ENCODE peak calls at places on chromosomes 5 and 9, in six cellular contexts. S is HCT116, W is H1, M is GM12878, J is NT2/D1, H is HepG2. P is an unnamed sample.

GRCh38 chr9:98571643-98572042 is 137.1 kb downstream of the GABBR2 start:
- DNase-seq in S (no peak), W (no peak), M (no peak), J (no peak), H (no peak), P (no peak)

GRCh38 chr9:36023260-36024048 is 13.3 kb upstream of the RECK start:
- DNase-seq in S (peak; percentile 59), W (no peak), M (peak; percentile 15), J (peak; percentile 77), H (peak; percentile 39), P (peak; percentile 58)

GRCh38 chr5:159884917-159885620 is 31.2 kb upstream of the ADRA1B start:
- DNase-seq in S (no peak), W (no peak), M (no peak), J (no peak), H (no peak), P (peak; percentile 18)

GRCh38 chr9:38390442-38390841 is 2.1 kb upstream of the ALDH1B1 start:
- DNase-seq in S (no peak), W (no peak), M (no peak), J (no peak), H (no peak), P (peak; percentile 66)

GRCh38 chr5:133451926-133452325 is 160.4 kb downstream of the FSTL4 start:
- DNase-seq in S (no peak), W (no peak), M (no peak), J (no peak), H (no peak), P (no peak)

GRCh38 chr9:116320180-116320799 is 166.7 kb downstream of the PAPPA start:
- DNase-seq in S (no peak), W (no peak), M (no peak), J (no peak), H (no peak), P (peak; percentile 27)

GRCh38 chr9:268616-269015 is 54.0 kb downstream of the DOCK8 start:
- DNase-seq in S (no peak), W (no peak), M (no peak), J (no peak), H (no peak), P (no peak)

GRCh38 chr5:168104811-168105481 is 186.5 kb upstream of the WWC1 start:
- DNase-seq in S (no peak), W (no peak), M (no peak), J (no peak), H (no peak), P (peak; percentile 43)

GRCh38 chr9:69130456-69131441 is 43.3 kb upstream of the TJP2 start:
- DNase-seq in S (no peak), W (no peak), M (no peak), J (no peak), H (no peak), P (peak; percentile 22)

GRCh38 chr9:122075135-122076030 is 17.7 kb downstream of the TTLL11 start:
- DNase-seq in S (no peak), W (no peak), M (no peak), J (no peak), H (no peak), P (no peak)

GRCh38 chr9:129569506-129570449 is 51.1 kb downstream of the C9orf50 start:
- DNase-seq in S (peak; percentile 81), W (no peak), M (no peak), J (no peak), H (peak; percentile 56), P (peak; percentile 65)
- H3K4me3 ChIP-seq in S (peak overlapping the region; percentile 34), W (peak overlapping the region; percentile 19), M (no peak overlapping the region), J (peak overlapping the region; percentile 13), H (peak overlapping the region; percentile 61), P (no peak overlapping the region)

GRCh38 chr5:141373673-141374317 is at the start of gene PCDHGA6:
- DNase-seq in S (no peak), W (no peak), M (no peak), J (no peak), H (no peak), P (no peak)

GRCh38 chr5:141374627-141375026 is 936 bp downstream of the PCDHGA6 start:
- DNase-seq in S (no peak), W (no peak), M (no peak), J (no peak), H (no peak), P (no peak)

GRCh38 chr5:141366016-141366896 is 2.3 kb downstream of the PCDHGA5 start:
- DNase-seq in S (no peak), W (no peak), M (no peak), J (no peak), H (no peak), P (no peak)

GRCh38 chr5:141371572-141372475 is 1.8 kb downstream of the PCDHGB3 start:
- DNase-seq in S (no peak), W (no peak), M (no peak), J (no peak), H (no peak), P (no peak)

GRCh38 chr5:141369994-141370848 is at the start of gene PCDHGB3:
- DNase-seq in S (no peak), W (no peak), M (no peak), J (no peak), H (no peak), P (peak; percentile 21)
- TF ChIP-seq ZNF274 in S (no peak), W (no peak), M (no peak), J (no peak), H (no peak), P (no peak)

DNA sequence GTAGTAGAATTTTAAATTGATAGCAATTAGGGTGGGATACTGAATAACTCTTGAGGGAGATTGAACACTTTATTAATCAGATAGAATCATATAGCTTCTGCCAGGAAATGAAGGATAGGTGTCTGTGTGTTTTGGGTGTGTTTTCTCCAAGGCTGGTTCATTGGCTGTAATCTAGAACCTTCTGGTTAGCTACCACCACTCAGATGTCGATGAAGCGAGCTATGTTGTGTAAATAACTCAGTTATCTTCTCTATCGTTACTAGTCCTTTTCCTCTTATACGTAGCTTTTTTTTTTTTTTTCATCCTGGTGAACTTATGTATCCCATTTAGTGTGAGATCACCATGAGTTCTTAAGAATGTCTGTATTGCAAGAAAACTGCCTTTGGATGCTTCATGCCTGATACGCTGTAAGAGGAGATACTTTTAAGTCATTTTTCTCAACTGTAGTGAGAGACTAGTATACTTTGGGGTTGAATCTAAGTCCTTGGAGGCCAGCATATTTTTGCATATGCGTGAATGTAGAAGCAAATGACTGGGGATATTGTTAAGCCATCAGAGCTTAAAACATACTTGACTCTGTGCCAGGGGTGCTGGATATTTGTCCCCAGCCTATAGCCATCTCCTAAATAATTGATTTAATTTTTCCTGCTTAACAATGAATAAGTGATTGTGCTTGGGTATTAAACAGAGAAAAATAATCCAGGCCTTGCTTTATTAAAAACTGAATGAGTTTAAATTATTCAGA is 2.2 kb downstream of the TNFAIP8 start:
- DNase-seq in S (no peak), W (no peak), M (no peak), J (no peak), H (no peak), P (no peak)
- H3K4me3 ChIP-seq in S (no peak overlapping the region), W (no peak overlapping the region), M (peak overlapping the region; percentile 96), J (no peak overlapping the region), H (no peak overlapping the region), P (no peak overlapping the region)

DNA sequence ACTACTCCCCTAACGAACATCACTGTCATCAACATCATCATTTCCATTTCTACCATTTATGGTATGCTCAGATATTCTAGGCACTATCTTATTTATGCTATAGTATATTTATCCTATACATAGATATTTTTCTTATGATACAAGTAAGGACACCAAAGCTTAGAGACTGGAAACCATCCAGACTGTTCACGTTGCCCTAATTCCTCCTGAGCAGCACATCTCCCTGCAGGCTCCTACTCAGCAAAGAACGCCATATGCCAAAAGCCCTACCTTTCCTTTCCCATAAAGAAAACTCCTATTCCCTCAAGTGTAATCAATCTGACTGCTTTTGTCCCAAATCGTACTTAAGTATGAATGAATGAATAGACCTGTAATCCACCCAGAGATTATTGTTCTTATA is 247.0 kb downstream of the PRELID2 start:
- DNase-seq in S (no peak), W (no peak), M (no peak), J (no peak), H (no peak), P (no peak)
- TF ChIP-seq ZNF274 in S (no peak), W (no peak), M (no peak), J (no peak), H (no peak), P (no peak)

DNA sequence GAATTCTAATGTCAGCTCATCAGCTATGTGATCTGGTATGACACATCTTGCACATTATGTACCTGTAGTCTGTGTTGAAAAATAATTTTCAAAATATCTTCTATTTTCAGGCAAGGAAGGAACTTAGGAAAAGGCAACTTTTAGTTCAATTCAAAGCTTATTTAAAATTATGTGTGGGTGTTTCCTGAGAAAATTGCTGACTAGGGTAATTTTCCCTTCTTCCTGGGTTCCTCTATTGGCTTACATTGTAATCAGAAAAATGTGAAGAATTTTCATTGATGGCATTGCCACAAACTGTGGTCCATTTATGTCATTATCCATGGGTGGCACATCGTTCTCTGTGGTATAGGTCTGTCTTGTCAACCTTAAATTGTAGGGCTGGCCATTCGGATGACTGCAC is 328.7 kb upstream of the SGCD start:
- DNase-seq in S (no peak), W (no peak), M (no peak), J (no peak), H (no peak), P (no peak)
- H3K4me3 ChIP-seq in S (no peak overlapping the region), W (no peak overlapping the region), M (no peak overlapping the region), J (no peak overlapping the region), H (no peak overlapping the region), P (no peak overlapping the region)

GRCh38 chr5:3590967-3591900 is 4.4 kb upstream of the IRX1 start:
- DNase-seq in S (no peak), W (no peak), M (no peak), J (no peak), H (no peak), P (no peak)
- TF ChIP-seq ZNF274 in S (no peak), W (no peak), M (no peak), J (no peak), H (no peak), P (no peak)

GRCh38 chr9:21966140-21966851 is 27.9 kb downstream of the CDKN2A start:
- DNase-seq in S (no peak), W (no peak), M (no peak), J (no peak), H (no peak), P (no peak)

GRCh38 chr9:21967707-21968106 is 26.5 kb downstream of the CDKN2A start:
- DNase-seq in S (no peak), W (no peak), M (no peak), J (no peak), H (no peak), P (no peak)

GRCh38 chr9:21967169-21967568 is 27.0 kb downstream of the CDKN2A start:
- DNase-seq in S (no peak), W (no peak), M (no peak), J (no peak), H (no peak), P (no peak)

GRCh38 chr9:21964925-21965385 is 29.2 kb downstream of the CDKN2A start:
- DNase-seq in S (no peak), W (no peak), M (no peak), J (no peak), H (no peak), P (no peak)

GRCh38 chr9:21965401-21965951 is 28.7 kb downstream of the CDKN2A start:
- DNase-seq in S (no peak), W (no peak), M (no peak), J (no peak), H (peak; percentile 45), P (no peak)
- H3K4me3 ChIP-seq in S (no peak overlapping the region), W (peak overlapping the region; percentile 38), M (peak overlapping the region; percentile 57), J (peak overlapping the region; percentile 60), H (peak overlapping the region; percentile 72), P (no peak overlapping the region)

P was measured in K562.